ENCODE peak calls at places on chromosome 18, in nine cellular contexts. J is GM12865, Q is endothelial cell, O is A549, U is omental fat pad, M is RWPE2, C is upper lobe of left lung, N is cardiac muscle cell, A is fibroblast of pulmonary artery. Y is an unnamed sample.

GRCh38 chr18:27887711-27888495 is 289.0 kb downstream of the CDH2 start:
- DNase-seq in C (no peak), U (no peak), O (no peak), A (no peak), Q (no peak), N (no peak), M (no peak), J (no peak), Y (no peak)

GRCh38 chr18:2917255-2918047 is 70.6 kb downstream of the EMILIN2 start:
- DNase-seq in A (no peak), Q (no peak), J (no peak), M (no peak), U (no peak), N (no peak), O (no peak), C (no peak), Y (no peak)

GRCh38 chr18:57780318-57781127 is 22.6 kb downstream of the ATP8B1 start:
- DNase-seq in J (peak), M (no peak), C (no peak), O (peak), A (peak), Q (no peak), U (no peak), N (no peak), Y (no peak)

GRCh38 chr18:463442-464310 is 36.8 kb downstream of the COLEC12 start:
- DNase-seq in J (no peak), A (no peak), N (peak), Q (no peak), U (no peak), O (no peak), C (peak), M (no peak), Y (no peak)

GRCh38 chr18:23495723-23496440 is 7.4 kb upstream of the RMC1 start:
- DNase-seq in C (peak), Q (no peak), U (no peak), N (no peak), O (no peak), M (no peak), J (no peak), A (no peak), Y (no peak)

GRCh38 chr18:63977040-63977439 is 7.2 kb downstream of the SERPINB8 start:
- DNase-seq in J (no peak), U (no peak), C (no peak), O (no peak), A (no peak), M (no peak), N (no peak), Q (no peak), Y (no peak)

GRCh38 chr18:32372381-32373061 is 98.2 kb downstream of the GAREM1 start:
- DNase-seq in U (no peak), O (peak), Q (no peak), N (no peak), C (peak), A (no peak), J (no peak), M (no peak), Y (no peak)

GRCh38 chr18:42281851-42282250 is 326.8 kb downstream of the PIK3C3 start:
- DNase-seq in N (no peak), M (no peak), U (no peak), A (no peak), J (no peak), C (no peak), Q (no peak), O (no peak), Y (no peak)

GRCh38 chr18:45164551-45164950 is 450.7 kb upstream of the SLC14A2 start:
- DNase-seq in C (no peak), Q (no peak), U (no peak), A (no peak), M (no peak), O (no peak), N (no peak), J (no peak), Y (no peak)

GRCh38 chr18:11885278-11885991 is 22.7 kb downstream of the MPPE1 start:
- DNase-seq in U (no peak), Q (no peak), O (no peak), M (no peak), C (peak), N (no peak), J (no peak), A (no peak), Y (no peak)

GRCh38 chr18:52948878-52949444 is 609.0 kb downstream of the DCC start:
- DNase-seq in J (no peak), C (peak), Q (no peak), U (no peak), M (no peak), O (no peak), A (no peak), N (peak), Y (no peak)

GRCh38 chr18:47953471-47953931 is 23.0 kb upstream of the SMAD2 start:
- DNase-seq in Q (no peak), J (peak), A (peak), O (no peak), C (peak), U (no peak), N (no peak), M (no peak), Y (peak)

GRCh38 chr18:57854726-57855125 is 51.6 kb upstream of the ATP8B1 start:
- DNase-seq in U (no peak), Q (no peak), A (no peak), J (no peak), O (no peak), C (no peak), N (no peak), M (no peak), Y (no peak)

GRCh38 chr18:77055429-77056310 is 76.9 kb downstream of the MBP start:
- DNase-seq in Q (no peak), C (peak), A (no peak), N (no peak), J (peak), U (no peak), O (no peak), M (no peak), Y (no peak)

GRCh38 chr18:9788860-9789259 is 80.8 kb downstream of the RAB31 start:
- DNase-seq in Q (no peak), M (no peak), U (no peak), C (no peak), N (no peak), O (no peak), A (no peak), J (no peak), Y (no peak)

GRCh38 chr18:9788140-9788539 is 80.0 kb downstream of the RAB31 start:
- DNase-seq in C (no peak), Q (no peak), N (no peak), M (no peak), A (no peak), O (no peak), J (no peak), U (no peak), Y (no peak)

GRCh38 chr18:9796933-9797549 is 88.7 kb upstream of the TXNDC2 start:
- DNase-seq in Q (no peak), N (no peak), J (no peak), U (no peak), A (no peak), C (no peak), O (no peak), M (no peak), Y (no peak)

GRCh38 chr18:9790261-9790660 is 82.2 kb downstream of the RAB31 start:
- DNase-seq in U (no peak), A (peak), M (no peak), Q (no peak), N (no peak), C (no peak), O (no peak), J (no peak), Y (no peak)

GRCh38 chr18:9792565-9793226 is 84.6 kb downstream of the RAB31 start:
- DNase-seq in Q (peak), J (peak), M (no peak), U (no peak), A (no peak), C (peak), O (peak), N (no peak), Y (no peak)
- TF ChIP-seq CTCF in Q (peak), J (peak), M (peak), U (no peak), A (peak), C (peak), O (peak), N (peak), Y (peak)

GRCh38 chr18:79680100-79680879 is 687 bp downstream of the CTDP1 start:
- DNase-seq in A (peak), M (no peak), O (peak), J (peak), N (peak), U (no peak), Q (peak), C (peak), Y (peak)
- TF ChIP-seq CTCF in A (no peak), M (peak), O (no peak), J (no peak), N (no peak), U (no peak), Q (no peak), C (no peak), Y (no peak)

GRCh38 chr18:14075196-14075595 is 57.0 kb downstream of the ZNF519 start:
- DNase-seq in U (no peak), C (no peak), A (no peak), J (no peak), Q (no peak), O (no peak), N (no peak), M (no peak), Y (no peak)
- TF ChIP-seq CTCF in U (no peak), C (no peak), A (no peak), J (no peak), Q (peak), O (no peak), N (no peak), M (no peak), Y (no peak)

GRCh38 chr18:70072678-70073077 is 125.0 kb upstream of the CD226 start:
- DNase-seq in M (no peak), U (no peak), J (peak), O (peak), N (peak), Q (no peak), A (peak), C (no peak), Y (no peak)
- TF ChIP-seq CTCF in M (peak), U (no peak), J (no peak), O (peak), N (peak), Q (no peak), A (peak), C (no peak), Y (peak)

DNA sequence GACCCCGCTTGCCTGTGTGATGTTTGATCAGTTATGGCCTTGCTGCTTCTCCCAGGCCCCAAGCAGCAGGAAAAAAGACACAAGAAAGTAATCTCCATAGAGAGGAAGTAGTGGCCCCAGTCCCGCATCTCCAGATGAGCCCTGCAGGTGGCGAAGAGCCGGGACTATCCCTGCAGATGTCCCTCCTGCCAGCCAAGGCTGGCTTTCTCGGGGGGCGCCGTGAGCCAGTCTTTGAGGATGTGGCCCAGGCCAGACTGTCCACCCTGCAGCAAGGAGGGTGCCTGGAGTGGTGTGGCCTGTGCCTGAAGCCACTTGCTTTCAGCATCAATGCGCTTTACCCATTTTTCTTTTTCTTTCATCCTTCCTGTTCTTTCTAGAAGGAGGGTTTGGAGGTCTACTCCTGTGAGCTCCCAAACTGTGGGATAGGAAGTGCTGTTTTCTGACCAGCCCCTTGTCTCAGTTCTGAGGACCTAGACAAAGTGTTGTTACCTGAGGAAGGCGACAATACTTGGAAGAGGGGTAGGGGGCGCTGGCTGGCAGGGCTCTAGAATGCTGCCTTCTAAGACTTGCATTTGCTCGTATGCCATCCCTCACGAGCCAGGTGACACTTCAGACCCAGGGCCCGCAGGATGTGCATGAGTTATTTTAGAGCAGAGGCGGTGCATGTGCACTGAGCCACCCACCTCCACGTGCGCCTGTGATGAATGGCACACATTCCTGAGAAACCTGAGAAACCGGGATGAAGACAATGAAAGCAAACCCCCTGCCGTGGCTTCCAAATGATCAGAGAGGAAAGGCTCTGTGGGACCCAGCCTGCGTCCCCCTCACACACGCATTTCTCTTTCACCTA is 255.8 kb downstream of the FBXO15 start:
- DNase-seq in U (no peak), M (no peak), O (no peak), J (no peak), C (no peak), N (no peak), Q (peak), A (no peak), Y (no peak)
- TF ChIP-seq CTCF in U (no peak), M (peak), O (no peak), J (no peak), C (no peak), N (no peak), Q (peak), A (no peak), Y (no peak)